ENCODE peak calls at places on chromosomes 12 and 14, in five cellular contexts. One of them, this sample, is unnamed.

GRCh38 chr12:105418821-105419291 is 88.4 kb downstream of the C12orf75 start:
- DNase-seq in IMR-90: no peak
- DNase-seq in K562: no peak
- DNase-seq in PC-3: no peak
- DNase-seq in MM.1S: no peak
- DNase-seq in this sample: no peak

GRCh38 chr12:123815968-123816367 is 53.9 kb downstream of the DNAH10 start:
- DNase-seq in IMR-90: no peak
- DNase-seq in K562: no peak
- DNase-seq in PC-3: no peak
- DNase-seq in MM.1S: no peak
- DNase-seq in this sample: no peak

GRCh38 chr12:2198088-2198501 is 145.3 kb downstream of the CACNA1C start:
- DNase-seq in IMR-90: peak
- DNase-seq in K562: no peak
- DNase-seq in PC-3: no peak
- DNase-seq in MM.1S: no peak
- DNase-seq in this sample: peak

GRCh38 chr12:113475451-113476085 is 3.9 kb upstream of the LHX5 start:
- DNase-seq in IMR-90: no peak
- DNase-seq in K562: no peak
- DNase-seq in PC-3: no peak
- DNase-seq in MM.1S: no peak
- DNase-seq in this sample: peak

GRCh38 chr14:73976150-73976549 is 26.0 kb downstream of the COQ6 start:
- DNase-seq in IMR-90: no peak
- DNase-seq in K562: no peak
- DNase-seq in PC-3: no peak
- DNase-seq in MM.1S: no peak
- DNase-seq in this sample: no peak

GRCh38 chr12:1594295-1595025 is at the start of gene FBXL14:
- DNase-seq in IMR-90: peak
- DNase-seq in K562: peak
- DNase-seq in PC-3: peak
- DNase-seq in MM.1S: peak
- DNase-seq in this sample: peak

GRCh38 chr14:54366726-54367707 is 29.8 kb upstream of the CDKN3 start:
- DNase-seq in IMR-90: peak
- DNase-seq in K562: peak
- DNase-seq in PC-3: peak
- DNase-seq in MM.1S: peak
- DNase-seq in this sample: peak

GRCh38 chr14:56805201-56805991 is 4.9 kb downstream of the OTX2 start:
- DNase-seq in IMR-90: no peak
- DNase-seq in K562: no peak
- DNase-seq in PC-3: no peak
- DNase-seq in MM.1S: no peak
- DNase-seq in this sample: peak

GRCh38 chr14:102514987-102515733 is 5.6 kb upstream of the ANKRD9 start:
- DNase-seq in IMR-90: no peak
- DNase-seq in K562: no peak
- DNase-seq in PC-3: no peak
- DNase-seq in MM.1S: no peak
- DNase-seq in this sample: no peak

GRCh38 chr12:18383203-18383602 is 121.9 kb downstream of the PIK3C2G start:
- DNase-seq in IMR-90: peak
- DNase-seq in K562: no peak
- DNase-seq in PC-3: peak
- DNase-seq in MM.1S: no peak
- DNase-seq in this sample: no peak

GRCh38 chr12:105064564-105065222 is 19.6 kb downstream of the ALDH1L2 start:
- DNase-seq in IMR-90: no peak
- DNase-seq in K562: no peak
- DNase-seq in PC-3: no peak
- DNase-seq in MM.1S: no peak
- DNase-seq in this sample: no peak

GRCh38 chr14:76473381-76474263 is 97.7 kb downstream of the ESRRB start:
- DNase-seq in IMR-90: peak
- DNase-seq in K562: no peak
- DNase-seq in PC-3: no peak
- DNase-seq in MM.1S: no peak
- DNase-seq in this sample: peak

GRCh38 chr14:22545842-22546721 is 42.9 kb downstream of the DAD1 start:
- DNase-seq in IMR-90: peak
- DNase-seq in K562: no peak
- DNase-seq in PC-3: peak
- DNase-seq in MM.1S: no peak
- DNase-seq in this sample: peak

GRCh38 chr12:25187781-25188180 is 7.2 kb downstream of the DNAI7 start:
- DNase-seq in IMR-90: peak
- DNase-seq in K562: no peak
- DNase-seq in PC-3: peak
- DNase-seq in MM.1S: no peak
- DNase-seq in this sample: no peak

GRCh38 chr12:64051057-64051456 is 171.0 kb downstream of the KICS2 start:
- DNase-seq in IMR-90: no peak
- DNase-seq in K562: no peak
- DNase-seq in PC-3: no peak
- DNase-seq in MM.1S: no peak
- DNase-seq in this sample: no peak

GRCh38 chr12:71503579-71504470 is 64.2 kb downstream of the LGR5 start:
- DNase-seq in IMR-90: no peak
- DNase-seq in K562: no peak
- DNase-seq in PC-3: peak
- DNase-seq in MM.1S: no peak
- DNase-seq in this sample: peak

GRCh38 chr14:95469134-95469481 is 47.3 kb downstream of the SYNE3 start:
- DNase-seq in IMR-90: no peak
- DNase-seq in K562: no peak
- DNase-seq in PC-3: no peak
- DNase-seq in MM.1S: no peak
- DNase-seq in this sample: no peak

GRCh38 chr12:9066183-9066623 is 49.5 kb downstream of the A2M start:
- DNase-seq in IMR-90: no peak
- DNase-seq in K562: no peak
- DNase-seq in PC-3: no peak
- DNase-seq in MM.1S: no peak
- DNase-seq in this sample: no peak

GRCh38 chr14:68927956-68928675 is 51.0 kb downstream of the ACTN1 start:
- DNase-seq in IMR-90: no peak
- DNase-seq in K562: no peak
- DNase-seq in PC-3: no peak
- DNase-seq in MM.1S: no peak
- DNase-seq in this sample: no peak

GRCh38 chr14:24411468-24412454 is 13.0 kb downstream of the NYNRIN start:
- DNase-seq in IMR-90: peak
- DNase-seq in K562: peak
- DNase-seq in PC-3: peak
- DNase-seq in MM.1S: no peak
- DNase-seq in this sample: peak

GRCh38 chr14:30614155-30614554 is 8.0 kb upstream of the SCFD1 start:
- DNase-seq in IMR-90: no peak
- DNase-seq in K562: no peak
- DNase-seq in PC-3: no peak
- DNase-seq in MM.1S: no peak
- DNase-seq in this sample: no peak

GRCh38 chr12:7374423-7375144 is 69.4 kb downstream of the CD163L1 start:
- DNase-seq in IMR-90: peak
- DNase-seq in K562: peak
- DNase-seq in PC-3: peak
- DNase-seq in MM.1S: peak
- DNase-seq in this sample: peak

GRCh38 chr14:96762650-96763049 is 34.5 kb upstream of the VRK1 start:
- DNase-seq in IMR-90: peak
- DNase-seq in K562: peak
- DNase-seq in PC-3: peak
- DNase-seq in MM.1S: peak
- DNase-seq in this sample: peak

GRCh38 chr14:72638021-72638420 is 255.9 kb downstream of the DPF3 start:
- DNase-seq in IMR-90: peak
- DNase-seq in K562: no peak
- DNase-seq in PC-3: peak
- DNase-seq in MM.1S: no peak
- DNase-seq in this sample: no peak

GRCh38 chr12:66149702-66150398 is 19.3 kb upstream of the LLPH start:
- DNase-seq in IMR-90: no peak
- DNase-seq in K562: peak
- DNase-seq in PC-3: peak
- DNase-seq in MM.1S: no peak
- DNase-seq in this sample: no peak

GRCh38 chr12:39752482-39753147 is 133.0 kb upstream of the ABCD2 start:
- DNase-seq in IMR-90: no peak
- DNase-seq in K562: no peak
- DNase-seq in PC-3: no peak
- DNase-seq in MM.1S: peak
- DNase-seq in this sample: peak
- H3K9ac ChIP-seq in IMR-90: no peak
- H3K9ac ChIP-seq in K562: no peak
- H3K9ac ChIP-seq in PC-3: no peak
- H3K9ac ChIP-seq in MM.1S: peak
- H3K9ac ChIP-seq in this sample: no peak

DNA sequence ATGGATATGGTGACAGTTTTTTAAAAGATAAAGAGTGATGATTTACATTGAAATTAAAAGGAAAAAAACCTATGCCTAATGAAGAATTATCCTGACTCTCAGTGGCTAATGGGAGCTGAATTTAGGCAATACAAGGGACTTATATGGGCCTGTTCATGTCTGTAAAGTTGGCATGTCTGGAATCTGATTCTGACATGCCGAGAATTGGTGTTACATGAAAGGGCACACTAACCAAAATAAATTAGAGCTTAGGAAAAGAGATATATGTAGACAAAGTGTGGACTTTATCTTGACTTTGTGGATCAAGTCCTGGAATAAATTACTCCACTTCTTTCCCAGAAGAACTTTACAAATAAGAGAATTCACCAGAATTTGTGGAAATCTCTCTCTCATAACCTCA is 1.1 kb downstream of the TDG start:
- DNase-seq in IMR-90: no peak
- DNase-seq in K562: no peak
- DNase-seq in PC-3: no peak
- DNase-seq in MM.1S: no peak
- DNase-seq in this sample: peak
- H3K9ac ChIP-seq in IMR-90: peak
- H3K9ac ChIP-seq in K562: no peak
- H3K9ac ChIP-seq in PC-3: peak
- H3K9ac ChIP-seq in MM.1S: peak
- H3K9ac ChIP-seq in this sample: peak

DNA sequence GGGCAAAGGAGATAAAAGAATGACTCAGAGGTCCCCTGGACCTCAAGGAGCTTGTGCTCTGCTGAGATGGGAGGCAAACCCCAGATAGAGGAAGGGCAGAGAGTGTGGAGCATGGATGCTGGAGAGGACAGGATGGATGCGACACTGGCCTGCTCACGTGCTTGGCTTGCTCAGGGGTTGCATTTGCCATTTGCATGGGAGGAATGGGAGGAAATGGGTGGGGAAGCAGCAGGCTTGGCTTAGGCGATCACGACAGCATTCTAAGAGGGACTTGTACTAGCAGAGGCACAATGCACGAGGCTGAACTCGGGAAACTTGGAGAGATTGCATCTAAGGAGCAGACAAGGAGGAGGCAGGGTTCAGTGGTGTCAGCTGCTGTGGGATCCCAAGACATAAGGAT is 19.8 kb downstream of the CD9 start:
- DNase-seq in IMR-90: no peak
- DNase-seq in K562: no peak
- DNase-seq in PC-3: no peak
- DNase-seq in MM.1S: no peak
- DNase-seq in this sample: no peak
- H3K9ac ChIP-seq in IMR-90: no peak
- H3K9ac ChIP-seq in K562: no peak
- H3K9ac ChIP-seq in PC-3: no peak
- H3K9ac ChIP-seq in MM.1S: no peak
- H3K9ac ChIP-seq in this sample: no peak

DNA sequence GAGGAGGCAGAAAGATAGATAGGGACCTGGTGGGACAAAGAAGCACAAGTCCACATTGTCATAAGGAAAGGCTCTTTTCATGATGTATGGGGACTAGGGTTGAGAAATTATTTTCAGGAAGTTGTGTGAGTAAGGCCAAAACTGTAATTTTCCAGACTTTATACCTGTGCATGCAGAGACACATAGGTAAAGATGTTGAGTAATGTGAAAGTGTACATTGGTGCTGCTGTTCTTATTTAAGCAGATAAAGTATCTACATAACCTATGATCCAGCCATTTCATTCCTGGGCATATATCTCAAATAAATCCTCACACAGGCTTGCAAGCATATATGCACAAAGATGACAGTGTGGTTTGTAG is 332.2 kb downstream of the DUSP6 start:
- DNase-seq in IMR-90: no peak
- DNase-seq in K562: no peak
- DNase-seq in PC-3: no peak
- DNase-seq in MM.1S: no peak
- DNase-seq in this sample: no peak
- H3K9ac ChIP-seq in IMR-90: no peak
- H3K9ac ChIP-seq in K562: no peak
- H3K9ac ChIP-seq in PC-3: no peak
- H3K9ac ChIP-seq in MM.1S: no peak
- H3K9ac ChIP-seq in this sample: no peak

DNA sequence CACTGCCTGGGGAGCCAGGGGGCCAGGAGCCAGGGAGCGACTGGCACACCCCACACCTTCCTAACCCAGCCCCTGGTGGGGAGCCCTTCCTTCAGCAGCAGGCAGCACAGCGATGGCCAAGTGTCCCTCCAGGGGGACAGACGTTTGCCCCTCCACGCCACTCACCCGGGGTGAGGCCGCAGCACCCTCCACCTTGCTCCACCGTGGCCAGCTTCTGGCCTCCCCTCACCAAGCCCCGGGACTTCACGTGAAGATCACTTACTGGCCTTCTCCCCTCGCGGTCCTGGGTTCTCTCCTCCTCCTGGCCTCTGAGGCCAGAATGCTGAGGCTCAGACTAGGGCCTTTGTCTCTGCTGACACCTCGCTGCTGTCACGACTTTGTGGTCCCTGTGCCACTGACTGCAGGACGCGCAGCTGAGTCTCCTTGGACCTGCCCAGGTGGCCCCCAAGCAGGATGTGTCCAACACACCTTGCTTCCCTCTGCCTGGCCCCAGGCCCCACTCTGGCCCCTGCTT is 3.5 kb upstream of the ASPG start:
- DNase-seq in IMR-90: no peak
- DNase-seq in K562: no peak
- DNase-seq in PC-3: no peak
- DNase-seq in MM.1S: no peak
- DNase-seq in this sample: no peak
- H3K9ac ChIP-seq in IMR-90: no peak
- H3K9ac ChIP-seq in K562: no peak
- H3K9ac ChIP-seq in PC-3: no peak
- H3K9ac ChIP-seq in MM.1S: no peak
- H3K9ac ChIP-seq in this sample: no peak

GRCh38 chr14:100082723-100083122 is 17.5 kb downstream of the EVL start:
- DNase-seq in IMR-90: no peak
- DNase-seq in K562: no peak
- DNase-seq in PC-3: no peak
- DNase-seq in MM.1S: no peak
- DNase-seq in this sample: no peak
- H3K9ac ChIP-seq in IMR-90: no peak
- H3K9ac ChIP-seq in K562: no peak
- H3K9ac ChIP-seq in PC-3: no peak
- H3K9ac ChIP-seq in MM.1S: no peak
- H3K9ac ChIP-seq in this sample: no peak

GRCh38 chr14:67821121-67821520 is 1.5 kb downstream of the RAD51B start:
- DNase-seq in IMR-90: no peak
- DNase-seq in K562: no peak
- DNase-seq in PC-3: no peak
- DNase-seq in MM.1S: no peak
- DNase-seq in this sample: no peak
- H3K9ac ChIP-seq in IMR-90: no peak
- H3K9ac ChIP-seq in K562: no peak
- H3K9ac ChIP-seq in PC-3: no peak
- H3K9ac ChIP-seq in MM.1S: no peak
- H3K9ac ChIP-seq in this sample: no peak